ENCODE peak calls at places on chromosomes 13 and 19, in six cellular contexts. M is H9, C is trophoblast cell, B is IMR-90, N is H1, R is mesenchymal stem cell. S is an unnamed sample.

GRCh38 chr19:16527971-16528521 is 14.2 kb downstream of the CHERP start:
- DNase-seq in C (peak), B (no peak), R (peak), N (peak), M (peak), S (no peak)

GRCh38 chr19:47824396-47824795 is 2.7 kb downstream of the CRX start:
- DNase-seq in R (no peak), B (no peak), N (no peak), M (peak), C (no peak), S (no peak)

GRCh38 chr13:53064721-53065120 is 36.1 kb downstream of the OLFM4 start:
- DNase-seq in N (no peak), R (no peak), M (no peak), C (no peak), B (no peak), S (no peak)

GRCh38 chr13:100751826-100752225 is 77.2 kb upstream of the TMTC4 start:
- DNase-seq in B (no peak), C (no peak), R (no peak), N (peak), M (no peak), S (no peak)

GRCh38 chr13:34722931-34723330 is 219.1 kb upstream of the NBEA start:
- DNase-seq in C (no peak), R (no peak), B (no peak), N (no peak), M (no peak), S (no peak)

GRCh38 chr13:19345916-19346422 is 164.3 kb upstream of the TUBA3C start:
- DNase-seq in C (peak), N (no peak), M (no peak), R (no peak), B (no peak), S (no peak)

GRCh38 chr19:42272535-42272897 is 3.5 kb downstream of the CIC start:
- DNase-seq in M (no peak), N (no peak), B (no peak), C (no peak), R (no peak), S (no peak)

GRCh38 chr19:44749318-44749717 is 810 bp downstream of the BCL3 start:
- DNase-seq in B (no peak), M (no peak), C (no peak), R (no peak), N (no peak), S (no peak)

GRCh38 chr13:53782400-53783030 is 753.9 kb downstream of the OLFM4 start:
- DNase-seq in C (peak), N (peak), B (peak), R (peak), M (peak), S (peak)

GRCh38 chr13:65472336-65472735 is 1757.8 kb downstream of the PCDH9 start:
- DNase-seq in R (peak), M (no peak), B (no peak), C (no peak), N (no peak), S (no peak)

GRCh38 chr13:89688908-89689307 is 1658.6 kb upstream of the MIR17HG start:
- DNase-seq in R (no peak), B (no peak), N (no peak), C (no peak), M (no peak), S (no peak)

GRCh38 chr13:23378009-23378632 is 55.4 kb downstream of the SACS start:
- DNase-seq in M (no peak), R (peak), B (peak), C (peak), N (no peak), S (no peak)

GRCh38 chr19:40735003-40735771 is 15.1 kb downstream of the ACTMAP start:
- DNase-seq in C (peak), N (no peak), B (no peak), M (no peak), R (no peak), S (no peak)
- H4K91ac ChIP-seq in C (no peak), N (no peak), B (no peak), M (no peak), R (no peak), S (no peak)

GRCh38 chr19:6769006-6769637 is 1.9 kb upstream of the SH2D3A start:
- DNase-seq in B (peak), N (peak), C (peak), R (peak), M (peak), S (no peak)
- H4K91ac ChIP-seq in B (no peak), N (no peak), C (no peak), R (no peak), M (no peak), S (no peak)

GRCh38 chr19:18069383-18069782 is 17.4 kb downstream of the IL12RB1 start:
- DNase-seq in N (no peak), M (no peak), R (no peak), C (no peak), B (no peak), S (no peak)
- H4K91ac ChIP-seq in N (no peak), M (no peak), R (no peak), C (no peak), B (no peak), S (no peak)

DNA sequence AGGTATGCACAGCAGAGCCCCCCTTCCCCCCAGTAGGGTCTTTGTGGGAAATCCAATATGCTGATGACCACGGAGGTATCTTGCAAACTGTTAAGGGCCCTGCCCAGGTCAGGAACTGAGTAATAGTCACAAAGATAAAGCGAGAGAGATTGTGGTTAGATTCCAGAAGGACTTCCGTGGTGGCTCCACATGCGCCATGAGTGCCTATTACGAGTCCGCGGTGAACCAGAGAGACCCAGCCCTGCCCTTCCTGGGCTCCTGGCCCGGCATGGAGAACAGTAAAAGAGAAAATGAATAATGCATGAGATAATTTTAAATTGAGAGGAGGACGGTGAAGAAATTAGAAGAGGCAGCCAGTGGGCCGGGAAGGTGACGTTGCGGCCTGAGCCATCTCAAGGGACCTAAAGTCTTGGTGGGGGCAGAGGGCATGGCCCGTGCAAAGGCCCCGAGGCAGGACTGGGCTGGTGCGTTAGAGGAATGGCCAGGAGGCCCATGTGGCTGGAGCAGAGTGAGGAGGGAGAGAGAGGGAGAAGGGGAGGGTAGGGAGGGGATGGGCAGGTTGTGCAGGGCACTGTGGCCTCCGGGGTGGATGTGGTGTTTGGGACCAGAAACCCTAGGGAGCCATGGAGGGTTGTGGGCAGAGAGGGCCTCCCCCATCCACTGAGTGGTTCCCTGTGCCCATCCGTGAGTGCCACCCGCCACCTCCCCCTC is 46.6 kb upstream of the NFIC start:
- DNase-seq in N (no peak), M (no peak), C (no peak), R (no peak), B (no peak), S (no peak)
- H4K91ac ChIP-seq in N (no peak), M (no peak), C (no peak), R (no peak), B (no peak), S (no peak)

DNA sequence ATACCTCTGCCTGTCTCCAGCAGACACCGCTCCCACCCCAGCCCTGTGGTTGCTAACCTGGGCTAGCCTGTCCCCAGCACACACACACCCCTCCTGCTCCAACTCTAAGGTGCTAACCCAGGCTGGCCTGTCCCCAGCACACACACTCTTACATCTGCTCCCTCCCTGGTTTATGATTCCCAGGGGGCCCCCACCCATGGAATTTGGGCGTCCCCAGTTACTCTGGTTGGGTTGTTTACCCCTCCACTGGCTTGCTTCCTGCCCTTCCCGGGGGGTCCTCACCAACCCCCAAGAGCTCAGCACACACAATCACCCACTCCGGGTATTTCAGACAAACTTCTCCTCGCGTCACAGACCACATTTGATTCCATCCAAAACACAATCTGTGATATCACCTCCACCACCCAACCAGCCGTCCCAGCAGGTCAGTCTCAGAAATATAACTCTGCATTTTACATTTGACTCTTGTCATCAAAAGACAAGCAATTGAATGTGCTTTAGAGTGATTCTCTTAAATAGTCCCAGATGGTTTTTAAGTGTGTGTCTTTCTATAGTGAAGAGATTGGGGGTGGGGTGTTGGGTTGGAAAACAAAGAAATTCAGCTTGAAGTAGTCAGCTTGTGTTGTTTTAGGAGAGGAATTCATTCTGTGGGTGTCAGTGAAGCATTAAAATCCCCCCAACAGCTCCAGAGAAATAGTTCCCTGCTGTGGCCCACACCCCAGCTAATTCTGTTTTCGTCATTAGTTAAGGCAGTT is 20.1 kb downstream of the COL4A2 start:
- DNase-seq in B (no peak), R (no peak), N (no peak), C (no peak), M (peak), S (no peak)
- H4K91ac ChIP-seq in B (peak), R (no peak), N (no peak), C (no peak), M (no peak), S (no peak)

GRCh38 chr13:47044842-47045241 is 148.0 kb upstream of the HTR2A start:
- DNase-seq in N (no peak), B (no peak), C (no peak), M (no peak), R (no peak), S (no peak)
- H4K91ac ChIP-seq in N (no peak), B (no peak), C (no peak), M (no peak), R (no peak), S (no peak)

GRCh38 chr19:49887653-49888477 is 8.8 kb downstream of the IL4I1 start:
- DNase-seq in R (no peak), N (no peak), M (no peak), C (no peak), B (no peak), S (no peak)
- H4K91ac ChIP-seq in R (no peak), N (no peak), M (no peak), C (no peak), B (no peak), S (no peak)